ENCODE peak calls at places on chromosomes 2 and 18, in four cellular contexts. E is upper lobe of left lung, Z is OCI-LY7, S is PC-9. V is an unnamed sample.

GRCh38 chr18:8960740-8961657 is 141.5 kb upstream of the NDUFV2 start:
- DNase-seq in E (no peak), Z (no peak), S (no peak), V (no peak)

GRCh38 chr2:72425996-72426395 is 278.3 kb upstream of the CYP26B1 start:
- DNase-seq in E (no peak), Z (no peak), S (no peak), V (no peak)

GRCh38 chr2:191677091-191677645 is 768 bp upstream of the NABP1 start:
- DNase-seq in E (peak), Z (peak), S (no peak), V (peak)

GRCh38 chr18:49917742-49918141 is 104.4 kb upstream of the ACAA2 start:
- DNase-seq in E (no peak), Z (no peak), S (no peak), V (no peak)

GRCh38 chr2:27123302-27124150 is at the start of gene ABHD1:
- DNase-seq in E (peak), Z (peak), S (peak), V (no peak)

GRCh38 chr2:240567137-240567871 is 980 bp upstream of the RNPEPL1 start:
- DNase-seq in E (peak), Z (no peak), S (no peak), V (no peak)

GRCh38 chr2:195663007-195663406 is 6.0 kb downstream of the SLC39A10 start:
- DNase-seq in E (no peak), Z (no peak), S (no peak), V (no peak)

GRCh38 chr2:8627692-8628085 is 54.2 kb upstream of the ID2 start:
- DNase-seq in E (no peak), Z (no peak), S (no peak), V (no peak)

GRCh38 chr2:164314148-164314547 is 307.1 kb downstream of the GRB14 start:
- DNase-seq in E (peak), Z (no peak), S (peak), V (no peak)

GRCh38 chr2:74828534-74828933 is 5.4 kb upstream of the HK2 start:
- DNase-seq in E (no peak), Z (no peak), S (no peak), V (no peak)

GRCh38 chr18:23244431-23244830 is 109.1 kb downstream of the CABLES1 start:
- DNase-seq in E (no peak), Z (no peak), S (no peak), V (no peak)

GRCh38 chr2:48428449-48428848 is 101.5 kb upstream of the STON1 start:
- DNase-seq in E (no peak), Z (no peak), S (no peak), V (no peak)

GRCh38 chr2:226424971-226425370 is 374.6 kb downstream of the IRS1 start:
- DNase-seq in E (no peak), Z (no peak), S (no peak), V (no peak)

GRCh38 chr18:13501896-13502295 is 224.5 kb downstream of the FAM210A start:
- DNase-seq in E (no peak), Z (peak), S (no peak), V (no peak)

GRCh38 chr2:17821535-17822451 is 5.5 kb downstream of the MSGN1 start:
- DNase-seq in E (no peak), Z (peak), S (no peak), V (no peak)

GRCh38 chr2:71531522-71532047 is 78.2 kb downstream of the DYSF start:
- DNase-seq in E (no peak), Z (no peak), S (no peak), V (no peak)

GRCh38 chr18:10353791-10354190 is 100.6 kb upstream of the APCDD1 start:
- DNase-seq in E (no peak), Z (no peak), S (no peak), V (no peak)

GRCh38 chr18:49562481-49563129 is 748 bp downstream of the LIPG start:
- DNase-seq in E (peak), Z (no peak), S (no peak), V (no peak)

DNA sequence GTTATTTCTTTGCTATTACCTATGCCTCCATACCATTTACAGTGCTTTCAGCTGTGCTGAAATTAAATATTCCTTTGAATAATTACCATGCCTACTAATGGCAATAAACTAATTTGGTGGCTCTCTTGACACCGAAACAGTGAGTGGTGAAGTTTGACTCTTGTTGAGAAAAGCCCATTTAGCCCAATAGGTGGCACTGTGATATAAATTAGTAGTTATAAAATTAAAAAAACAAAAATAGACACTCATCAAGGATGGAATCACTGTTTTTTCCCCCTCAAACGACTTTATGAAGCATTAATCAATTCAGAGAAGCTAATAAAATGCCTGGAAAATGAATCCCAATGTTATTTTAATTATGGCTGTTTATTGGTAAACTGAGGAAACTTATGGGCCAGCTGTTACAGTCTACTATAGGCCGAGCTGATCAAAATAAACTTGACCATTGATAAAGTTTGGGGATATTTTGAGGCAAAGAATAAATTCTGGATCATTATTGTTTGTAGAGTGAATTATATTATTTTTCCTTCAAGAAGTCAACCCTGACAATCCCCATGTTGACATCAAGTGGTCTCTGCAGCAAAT is 339.6 kb downstream of the TRIB2 start:
- DNase-seq in E (no peak), Z (peak), S (no peak), V (no peak)
- TF ChIP-seq CTCF in E (peak), Z (peak), S (peak), V (peak)

GRCh38 chr2:205970348-205970747 is 115.6 kb downstream of the INO80D start:
- DNase-seq in E (no peak), Z (no peak), S (no peak), V (no peak)

GRCh38 chr2:205969584-205969983 is 116.4 kb downstream of the INO80D start:
- DNase-seq in E (no peak), Z (no peak), S (no peak), V (no peak)

GRCh38 chr2:205976120-205976814 is 109.7 kb downstream of the INO80D start:
- DNase-seq in E (no peak), Z (no peak), S (no peak), V (no peak)

GRCh38 chr2:205972113-205972512 is 113.9 kb downstream of the INO80D start:
- DNase-seq in E (peak), Z (no peak), S (no peak), V (no peak)

GRCh38 chr2:205975082-205975949 is 110.7 kb downstream of the INO80D start:
- DNase-seq in E (no peak), Z (no peak), S (no peak), V (no peak)
- H3K27ac ChIP-seq in E (peak), Z (no peak), S (no peak), V (no peak)

DNA sequence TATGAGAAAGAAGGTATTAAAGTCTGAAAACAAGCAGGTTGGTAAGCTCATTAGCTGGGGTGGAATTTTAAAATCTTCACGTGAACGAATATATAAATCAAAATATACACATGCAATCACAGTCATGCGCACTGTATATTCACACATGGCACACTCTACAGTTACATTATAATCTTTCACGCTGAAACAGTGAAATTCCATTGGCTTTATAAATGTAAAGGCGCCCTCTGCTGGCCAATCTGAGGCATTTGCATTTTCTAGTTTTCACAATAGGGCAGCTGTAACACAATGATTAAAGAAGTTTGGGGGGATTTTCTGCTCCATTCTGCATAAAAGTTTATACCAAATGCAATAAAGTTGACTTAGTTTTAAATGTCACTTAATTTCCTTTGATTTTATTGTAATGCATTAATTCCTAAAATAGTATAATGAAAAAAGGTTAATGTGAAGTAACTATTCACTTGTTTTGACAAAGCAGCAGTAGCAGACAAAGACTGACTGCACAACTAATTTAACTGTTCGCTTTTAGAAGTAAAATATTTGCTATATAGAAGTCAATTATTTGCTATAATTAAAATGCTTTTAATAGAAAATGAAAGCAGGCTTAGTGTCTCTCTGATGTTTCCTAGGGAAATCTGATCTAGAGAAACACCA is 17.2 kb downstream of the IFIH1 start:
- DNase-seq in E (peak), Z (peak), S (peak), V (no peak)
- TF ChIP-seq CTCF in E (peak), Z (peak), S (peak), V (peak)

GRCh38 chr2:159010963-159011362 is 42.5 kb downstream of the TANC1 start:
- DNase-seq in E (no peak), Z (no peak), S (no peak), V (no peak)

GRCh38 chr2:159012142-159012541 is 43.7 kb downstream of the TANC1 start:
- DNase-seq in E (no peak), Z (no peak), S (no peak), V (no peak)

GRCh38 chr2:159015823-159016222 is 47.4 kb downstream of the TANC1 start:
- DNase-seq in E (no peak), Z (no peak), S (no peak), V (no peak)

GRCh38 chr2:159015174-159015573 is 46.7 kb downstream of the TANC1 start:
- DNase-seq in E (no peak), Z (no peak), S (no peak), V (no peak)

DNA sequence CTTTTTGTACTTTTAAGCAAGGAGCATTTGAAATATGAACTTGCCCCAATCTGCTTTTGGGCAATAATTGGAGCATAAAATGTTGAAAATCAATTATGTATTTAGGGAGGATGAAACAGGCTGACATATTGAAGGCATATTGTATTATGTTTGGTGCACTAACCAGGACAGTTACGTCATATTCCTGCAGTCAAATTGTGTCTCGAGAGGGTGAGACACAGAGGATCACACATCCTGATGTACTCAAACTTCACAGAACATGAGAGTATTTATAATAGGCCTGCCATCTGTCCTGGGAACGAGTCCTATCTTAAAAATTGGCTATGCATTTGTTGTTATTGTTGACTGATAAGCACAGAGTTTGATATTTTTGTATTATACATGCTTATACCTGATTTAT is 44.7 kb downstream of the TANC1 start:
- DNase-seq in E (no peak), Z (no peak), S (no peak), V (no peak)
- H3K27ac ChIP-seq in E (no peak), Z (no peak), S (no peak), V (no peak)

GRCh38 chr18:48138211-48138610 is 207.8 kb upstream of the SMAD2 start:
- DNase-seq in E (no peak), Z (no peak), S (no peak), V (no peak)
- TF ChIP-seq CTCF in E (no peak), Z (no peak), S (no peak), V (peak)

DNA sequence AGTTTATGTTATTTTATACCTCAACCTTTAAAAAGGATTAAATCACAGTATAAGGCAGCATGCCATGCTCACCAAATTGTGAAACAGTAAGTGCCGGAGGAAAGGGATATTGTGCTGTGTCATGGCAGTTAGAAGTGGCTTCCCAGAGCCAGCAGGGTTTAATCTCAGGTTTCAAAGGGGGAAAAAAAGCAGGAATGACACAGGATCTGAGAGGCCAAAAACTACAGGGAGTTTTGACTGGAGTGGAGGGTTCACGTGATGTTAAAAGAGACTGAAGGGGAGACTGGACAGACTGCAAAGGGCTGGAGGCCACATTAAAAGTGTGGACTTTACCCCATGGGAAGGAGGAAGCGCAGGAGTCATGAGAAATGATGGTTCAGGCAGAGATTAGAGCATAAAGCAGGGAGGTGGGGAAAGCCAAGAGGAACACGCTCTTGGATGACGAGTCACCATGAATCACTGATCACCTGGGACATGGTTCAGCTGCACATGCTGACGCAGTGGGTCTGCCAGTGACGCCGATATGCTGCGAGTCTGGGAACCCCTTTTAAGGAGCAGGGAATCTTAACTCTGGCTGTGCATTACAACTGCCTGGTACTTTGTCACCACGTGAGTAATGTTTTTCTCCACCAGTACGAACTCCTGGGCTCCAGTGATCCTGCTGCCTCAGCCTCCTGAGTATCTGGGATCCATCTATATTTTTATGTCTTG is 6.1 kb downstream of the CHMP1B start:
- DNase-seq in E (peak), Z (no peak), S (peak), V (no peak)
- H3K27ac ChIP-seq in E (peak), Z (no peak), S (peak), V (peak)

GRCh38 chr2:15625344-15626036 is 33.8 kb downstream of the DDX1 start:
- DNase-seq in E (no peak), Z (no peak), S (no peak), V (no peak)

GRCh38 chr2:15626126-15626525 is 34.5 kb downstream of the DDX1 start:
- DNase-seq in E (no peak), Z (no peak), S (no peak), V (no peak)

GRCh38 chr2:15623481-15623796 is 31.8 kb downstream of the DDX1 start:
- DNase-seq in E (no peak), Z (no peak), S (no peak), V (no peak)

GRCh38 chr2:15623898-15624541 is 32.4 kb downstream of the DDX1 start:
- DNase-seq in E (no peak), Z (no peak), S (no peak), V (no peak)

DNA sequence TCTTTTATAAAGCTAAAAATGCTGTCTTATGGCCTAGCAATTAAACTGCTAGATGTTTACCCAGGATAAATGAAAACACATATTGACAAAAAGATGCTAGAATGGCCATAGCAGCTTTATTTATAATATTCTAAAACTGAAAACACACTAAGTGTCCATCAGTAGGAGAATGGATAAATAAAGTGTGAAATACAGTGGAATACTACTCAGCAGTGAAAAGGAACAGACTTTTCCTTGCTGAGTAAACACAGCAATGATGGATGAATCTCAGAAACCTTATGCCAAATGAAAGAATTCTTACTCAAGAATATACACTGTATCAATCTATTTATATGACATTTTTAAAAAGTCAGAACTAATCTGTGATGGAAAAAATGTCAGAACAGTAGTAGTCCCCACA is 33.2 kb downstream of the DDX1 start:
- DNase-seq in E (no peak), Z (no peak), S (no peak), V (no peak)
- TF ChIP-seq CTCF in E (no peak), Z (no peak), S (no peak), V (no peak)

GRCh38 chr2:15107137-15107536 is 454.0 kb downstream of the NBAS start:
- DNase-seq in E (no peak), Z (no peak), S (no peak), V (no peak)
- H3K27ac ChIP-seq in E (no peak), Z (no peak), S (no peak), V (no peak)

GRCh38 chr2:85631316-85631715 is 15.3 kb downstream of the USP39 start:
- DNase-seq in E (no peak), Z (no peak), S (no peak), V (no peak)

GRCh38 chr2:85635636-85636035 is 19.6 kb downstream of the USP39 start:
- DNase-seq in E (no peak), Z (no peak), S (no peak), V (no peak)
- TF ChIP-seq CTCF in E (no peak), Z (no peak), S (no peak), V (no peak)